ENCODE peak calls at places on chromosome 13, in ten cellular contexts. C, X, B, Z, T, E, D, S, F and Y are unnamed samples.

GRCh38 chr13:50509771-50510441 is 333.6 kb downstream of the DLEU7 start:
- DNase-seq in T (no peak), S (no peak), X (no peak), F (no peak), Z (no peak), E (no peak), B (no peak), C (no peak), D (no peak), Y (no peak)

GRCh38 chr13:91097269-91097668 is 250.2 kb upstream of the MIR17HG start:
- DNase-seq in B (no peak), E (no peak), F (no peak), X (no peak), D (no peak), Z (no peak), C (no peak), T (no peak), S (no peak), Y (no peak)

GRCh38 chr13:42369071-42369795 is 97.3 kb downstream of the AKAP11 start:
- DNase-seq in D (no peak), C (no peak), B (no peak), F (no peak), Z (no peak), X (no peak), E (no peak), T (no peak), S (no peak), Y (no peak)

GRCh38 chr13:62626771-62627170 is 1211.1 kb upstream of the PCDH20 start:
- DNase-seq in D (no peak), X (no peak), C (no peak), Z (peak; percentile 8), F (no peak), B (no peak), E (no peak), T (no peak), S (no peak), Y (no peak)

GRCh38 chr13:63189712-63190111 is 1774.1 kb upstream of the PCDH20 start:
- DNase-seq in B (no peak), X (no peak), T (no peak), C (no peak), D (no peak), Z (no peak), S (no peak), E (no peak), F (no peak), Y (no peak)

GRCh38 chr13:60155978-60156377 is 7.8 kb downstream of the DIAPH3 start:
- DNase-seq in S (no peak), F (no peak), C (no peak), D (no peak), B (no peak), T (peak; percentile 9), Z (no peak), X (no peak), E (no peak), Y (no peak)

GRCh38 chr13:51230473-51231105 is 8.4 kb downstream of the FAM124A start:
- DNase-seq in Z (no peak), B (no peak), T (no peak), C (no peak), D (peak; percentile 43), E (peak; percentile 36), F (peak; percentile 83), X (no peak), S (peak; percentile 60), Y (no peak)

GRCh38 chr13:33471182-33471581 is 185.6 kb upstream of the STARD13 start:
- DNase-seq in E (no peak), X (no peak), C (no peak), T (no peak), F (no peak), S (no peak), D (no peak), Z (no peak), B (no peak), Y (no peak)

GRCh38 chr13:39144941-39145533 is 106.8 kb downstream of the NHLRC3 start:
- DNase-seq in D (peak; percentile 15), E (peak; percentile 52), S (peak; percentile 56), B (peak; percentile 43), T (peak; percentile 28), F (peak; percentile 68), Z (peak; percentile 75), C (peak; percentile 39), X (no peak), Y (peak; percentile 45)

GRCh38 chr13:66618702-66619101 is 611.4 kb downstream of the PCDH9 start:
- DNase-seq in T (peak; percentile 51), F (peak; percentile 10), E (no peak), B (no peak), D (no peak), Z (peak; percentile 36), C (no peak), S (no peak), X (no peak), Y (no peak)

GRCh38 chr13:50535050-50535449 is 308.4 kb downstream of the DLEU7 start:
- DNase-seq in S (no peak), E (no peak), B (no peak), Z (no peak), D (no peak), F (no peak), T (no peak), C (no peak), X (no peak), Y (no peak)

GRCh38 chr13:24644051-24644450 is 36.2 kb upstream of the ATP12A start:
- DNase-seq in X (no peak), E (no peak), C (no peak), S (no peak), Z (peak; percentile 52), F (peak; percentile 89), T (no peak), D (no peak), B (no peak), Y (no peak)

GRCh38 chr13:51935326-51936171 is 73.8 kb downstream of the CCDC70 start:
- DNase-seq in Z (peak; percentile 50), B (no peak), E (peak; percentile 52), C (no peak), X (no peak), S (peak; percentile 27), F (peak; percentile 4), T (peak; percentile 3), D (no peak), Y (peak; percentile 21)

GRCh38 chr13:77325371-77325941 is 1.4 kb downstream of the MYCBP2 start:
- DNase-seq in D (no peak), F (peak; percentile 30), S (no peak), Z (peak; percentile 45), T (no peak), X (no peak), C (no peak), B (no peak), E (no peak), Y (no peak)

GRCh38 chr13:31201341-31202024 is 1.7 kb downstream of the B3GLCT start:
- DNase-seq in T (peak; percentile 12), Z (peak; percentile 81), D (no peak), C (no peak), E (no peak), B (peak; percentile 23), F (peak; percentile 28), S (peak; percentile 35), X (no peak), Y (no peak)

DNA sequence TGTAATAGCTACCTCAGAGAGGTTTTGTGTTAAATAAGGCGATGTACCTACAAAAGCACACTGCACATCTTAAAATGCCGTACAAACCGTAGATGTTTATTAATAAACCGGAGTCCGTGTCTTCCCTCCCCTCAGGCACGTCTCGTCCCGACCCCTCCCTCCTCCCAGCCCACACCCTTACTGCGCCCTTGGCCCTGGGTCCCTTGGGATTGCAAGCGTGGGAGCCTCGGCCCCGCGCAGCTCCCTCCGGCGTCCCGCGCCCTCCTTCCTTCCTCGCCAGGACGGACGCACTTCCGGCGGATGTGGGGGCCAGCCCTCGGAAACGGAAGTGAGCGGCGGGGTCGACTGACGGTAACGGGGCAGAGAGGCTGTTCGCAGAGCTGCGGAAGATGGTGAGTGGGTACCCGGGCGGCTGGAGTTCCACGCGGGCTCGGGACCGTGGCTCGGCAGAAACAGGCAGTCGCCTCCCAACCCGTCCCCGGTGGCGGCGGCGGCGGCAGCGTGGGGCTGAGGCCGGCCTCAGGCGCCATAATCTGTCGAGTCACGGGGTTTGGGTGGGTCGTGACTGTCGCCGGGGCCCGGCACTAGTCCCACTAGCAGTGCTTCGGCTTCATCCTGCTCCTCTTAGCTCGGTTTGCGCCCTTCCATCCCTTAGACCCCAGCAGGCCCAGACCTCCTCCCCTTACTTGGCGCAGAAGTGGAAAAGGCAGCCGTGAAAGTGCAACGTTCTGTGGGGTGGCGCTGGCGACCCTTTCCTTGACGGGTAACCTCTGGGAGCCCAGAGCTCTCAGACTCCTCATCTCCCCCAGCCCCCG is at the start of gene POMP:
- DNase-seq in Z (peak; percentile 94), X (peak; percentile 77), C (peak; percentile 94), E (peak; percentile 95), S (peak; percentile 87), D (peak; percentile 96), B (peak; percentile 88), T (peak; percentile 84), F (peak; percentile 98), Y (peak; percentile 84)
- TF ChIP-seq CTCF in Z (no peak), X (no peak), C (no peak), E (no peak), S (no peak), D (no peak), B (no peak), T (no peak), F (no peak), Y (no peak)

GRCh38 chr13:75569576-75569975 is 20.0 kb downstream of the UCHL3 start:
- DNase-seq in T (no peak), C (no peak), Z (no peak), E (no peak), S (no peak), D (no peak), B (no peak), X (no peak), F (peak; percentile 42), Y (no peak)

DNA sequence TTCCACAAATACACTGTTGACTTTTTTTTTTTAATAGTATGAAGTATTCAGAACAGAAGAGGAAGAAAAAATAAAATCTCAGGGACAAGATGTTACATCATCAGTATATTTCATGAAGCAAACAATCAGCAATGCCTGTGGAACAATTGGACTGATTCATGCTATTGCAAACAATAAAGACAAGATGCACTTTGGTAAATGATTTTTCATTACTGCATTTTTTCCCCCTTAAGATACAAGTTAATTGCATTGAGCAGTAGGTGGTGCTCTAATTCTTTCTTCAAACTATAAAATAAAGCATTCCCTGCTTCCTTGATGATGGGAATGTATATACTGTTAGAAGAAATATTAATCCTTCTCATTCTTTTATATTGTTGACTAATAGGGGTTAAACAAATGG is 17.1 kb downstream of the UCHL3 start:
- DNase-seq in F (peak; percentile 61), Z (peak; percentile 35), C (no peak), S (no peak), T (peak; percentile 61), X (no peak), D (no peak), B (no peak), E (no peak), Y (no peak)
- TF ChIP-seq CTCF in F (peak; percentile 51), Z (no peak), C (no peak), S (peak; percentile 19), T (peak; percentile 80), X (no peak), D (peak; percentile 37), B (peak; percentile 47), E (no peak), Y (no peak)

GRCh38 chr13:97130201-97130600 is 91.9 kb upstream of the MBNL2 start:
- DNase-seq in C (no peak), X (no peak), D (no peak), B (no peak), S (no peak), F (peak; percentile 82), Z (peak; percentile 28), T (no peak), E (no peak), Y (no peak)
- TF ChIP-seq CTCF in C (no peak), X (no peak), D (no peak), B (no peak), S (no peak), F (no peak), Z (no peak), T (no peak), E (no peak), Y (no peak)

GRCh38 chr13:99087130-99087953 is 109.5 kb upstream of the DOCK9 start:
- DNase-seq in S (peak; percentile 93), D (peak; percentile 92), Z (peak; percentile 89), E (peak; percentile 96), C (peak; percentile 94), X (peak; percentile 88), T (peak; percentile 73), F (peak; percentile 84), B (peak; percentile 51), Y (peak; percentile 76)
- TF ChIP-seq CTCF in S (peak; percentile 38), D (peak; percentile 47), Z (no peak), E (peak; percentile 23), C (peak; percentile 30), X (no peak), T (peak; percentile 49), F (peak; percentile 31), B (peak; percentile 14), Y (no peak)